ENCODE peak calls at places on chromosomes 13 and 19, in six cellular contexts. Q, U, Z, W, I and K are unnamed samples.
A peak's percentile ranks its signal among the peaks of the same experiment; 100 is the strongest.

GRCh38 chr13:65090191-65090590 is 2139.9 kb downstream of the PCDH9 start:
- DNase-seq in Q (no peak), U (no peak), Z (no peak), W (no peak), I (no peak), K (no peak)

GRCh38 chr13:20037908-20038307 is 79.4 kb downstream of the ZMYM2 start:
- DNase-seq in Q (no peak), U (no peak), Z (no peak), W (no peak), I (no peak), K (no peak)

GRCh38 chr13:93305886-93306285 is 79.3 kb downstream of the GPC6 start:
- DNase-seq in Q (no peak), U (no peak), Z (no peak), W (no peak), I (no peak), K (no peak)

GRCh38 chr13:109668433-109669233 is 117.8 kb downstream of the IRS2 start:
- DNase-seq in Q (no peak), U (no peak), Z (no peak), W (no peak), I (no peak), K (no peak)

GRCh38 chr13:96769874-96770273 is 224.4 kb downstream of the OXGR1 start:
- DNase-seq in Q (no peak), U (no peak), Z (no peak), W (no peak), I (no peak), K (no peak)

GRCh38 chr19:19820774-19821315 is 705 bp downstream of the ZNF506 start:
- DNase-seq in Q (no peak), U (no peak), Z (no peak), W (peak; percentile 3), I (no peak), K (no peak)

GRCh38 chr19:35549174-35549788 is 3.9 kb downstream of the TMEM147 start:
- DNase-seq in Q (peak; percentile 35), U (peak; percentile 34), Z (no peak), W (peak; percentile 11), I (peak; percentile 60), K (no peak)

GRCh38 chr19:49430678-49431329 is 5.6 kb downstream of the GFY start:
- DNase-seq in Q (no peak), U (no peak), Z (peak; percentile 43), W (no peak), I (no peak), K (no peak)

GRCh38 chr13:42048323-42048624 is 174 bp upstream of the DGKH start:
- DNase-seq in Q (no peak), U (no peak), Z (no peak), W (no peak), I (peak; percentile 25), K (no peak)

GRCh38 chr19:35991731-35992450 is 3.1 kb upstream of the SDHAF1 start:
- DNase-seq in Q (no peak), U (no peak), Z (peak; percentile 0), W (no peak), I (no peak), K (no peak)

GRCh38 chr19:39410620-39411005 is 1.9 kb upstream of the PLEKHG2 start:
- DNase-seq in Q (no peak), U (no peak), Z (no peak), W (no peak), I (peak; percentile 53), K (no peak)

GRCh38 chr13:97975280-97975850 is 21.9 kb downstream of the IPO5 start:
- DNase-seq in Q (no peak), U (no peak), Z (no peak), W (no peak), I (no peak), K (no peak)

GRCh38 chr13:39016789-39017188 is 21.1 kb downstream of the PROSER1 start:
- DNase-seq in Q (no peak), U (no peak), Z (no peak), W (no peak), I (no peak), K (no peak)

GRCh38 chr13:21625366-21625765 is 21.4 kb upstream of the MICU2 start:
- DNase-seq in Q (no peak), U (no peak), Z (no peak), W (peak; percentile 18), I (no peak), K (no peak)

GRCh38 chr19:16365300-16365996 is 40.8 kb downstream of the KLF2 start:
- DNase-seq in Q (no peak), U (no peak), Z (peak; percentile 46), W (no peak), I (no peak), K (no peak)

GRCh38 chr19:55549500-55550320 is 4.4 kb upstream of the SBK3 start:
- DNase-seq in Q (no peak), U (no peak), Z (no peak), W (peak; percentile 71), I (no peak), K (no peak)

GRCh38 chr13:23391752-23392151 is 41.8 kb downstream of the SACS start:
- DNase-seq in Q (no peak), U (no peak), Z (no peak), W (no peak), I (no peak), K (no peak)

GRCh38 chr13:76937416-76937815 is 10.9 kb upstream of the ACOD1 start:
- DNase-seq in Q (no peak), U (no peak), Z (no peak), W (peak; percentile 96), I (no peak), K (peak; percentile 60)

GRCh38 chr13:53126803-53127202 is 98.2 kb downstream of the OLFM4 start:
- DNase-seq in Q (peak; percentile 65), U (no peak), Z (no peak), W (no peak), I (peak; percentile 43), K (no peak)

GRCh38 chr19:2189880-2190279 is 26.1 kb downstream of the DOT1L start:
- DNase-seq in Q (no peak), U (no peak), Z (no peak), W (no peak), I (no peak), K (no peak)

DNA sequence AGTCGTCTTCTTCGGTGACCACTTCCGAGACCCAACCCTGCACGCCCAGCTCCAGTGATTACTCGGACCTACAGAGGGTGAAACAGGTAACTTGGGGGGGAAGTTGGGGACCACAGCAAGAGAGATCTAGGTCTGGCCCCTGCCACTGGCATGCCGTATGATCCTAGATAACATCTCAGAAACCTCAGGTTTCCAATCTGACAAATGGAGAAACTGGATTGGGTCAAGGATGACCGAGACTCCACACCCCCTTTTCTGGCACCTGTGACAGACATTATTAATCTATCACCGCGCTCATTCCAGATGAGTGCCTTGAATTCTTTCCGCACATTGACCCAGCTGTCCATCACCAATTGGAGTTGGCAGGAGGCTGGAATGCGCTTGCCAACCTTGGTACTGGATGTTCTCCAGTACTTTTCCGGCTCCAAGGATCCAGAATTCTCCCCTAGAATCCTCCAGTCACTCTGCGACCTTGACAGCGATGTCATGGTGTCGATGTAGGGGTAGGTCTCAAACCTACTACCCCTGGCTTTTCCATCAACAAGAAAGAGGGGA is 17.4 kb downstream of the VASP start:
- DNase-seq in Q (no peak), U (no peak), Z (no peak), W (no peak), I (no peak), K (no peak)
- H3K27ac ChIP-seq in Q (no peak overlapping the region), U (no peak overlapping the region), Z (no peak overlapping the region), W (no peak overlapping the region), I (no peak overlapping the region), K (peak overlapping the region; percentile 36)

GRCh38 chr19:12666305-12667048 is at the start of the genes MAN2B1 and WDR83:
- DNase-seq in Q (peak; percentile 75), U (peak; percentile 69), Z (peak; percentile 93), W (peak; percentile 42), I (peak; percentile 72), K (peak; percentile 68)
- TF ChIP-seq CTCF in Q (no peak), U (no peak), Z (no peak), W (no peak), I (no peak), K (no peak)

GRCh38 chr19:709965-710714 is 1.4 kb downstream of the PALM start:
- DNase-seq in Q (peak; percentile 55), U (no peak), Z (no peak), W (no peak), I (peak; percentile 68), K (peak; percentile 81)
- H3K4me3 ChIP-seq in Q (peak overlapping the region; percentile 48), U (no peak overlapping the region), Z (peak overlapping the region; percentile 47), W (no peak overlapping the region), I (peak overlapping the region; percentile 80), K (peak overlapping the region; percentile 72)

DNA sequence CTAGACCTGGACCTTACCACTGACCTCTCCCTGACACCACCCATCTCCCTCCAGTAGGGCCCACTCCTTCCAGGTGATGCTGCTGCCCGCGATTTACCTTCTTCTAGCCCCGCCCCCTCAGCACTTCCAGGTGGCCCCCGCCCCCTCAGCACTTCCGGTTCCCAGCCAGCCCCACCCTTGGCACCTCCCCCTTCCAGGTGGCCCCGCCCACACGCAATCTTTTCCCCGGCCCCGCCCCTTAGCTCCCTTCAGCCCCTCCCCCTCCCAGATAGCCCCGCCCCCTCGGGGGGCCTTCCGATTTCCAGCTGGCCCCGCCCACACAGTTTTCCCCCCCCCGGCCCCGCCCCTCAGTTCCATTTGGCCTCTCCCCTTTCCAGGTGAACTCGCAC is 565 bp downstream of the LIG1 start:
- DNase-seq in Q (peak; percentile 71), U (peak; percentile 94), Z (peak; percentile 94), W (peak; percentile 49), I (peak; percentile 73), K (peak; percentile 61)
- H3K27ac ChIP-seq in Q (peak overlapping the region; percentile 94), U (peak overlapping the region; percentile 82), Z (peak overlapping the region; percentile 91), W (no peak overlapping the region), I (no peak overlapping the region), K (peak overlapping the region; percentile 98)

DNA sequence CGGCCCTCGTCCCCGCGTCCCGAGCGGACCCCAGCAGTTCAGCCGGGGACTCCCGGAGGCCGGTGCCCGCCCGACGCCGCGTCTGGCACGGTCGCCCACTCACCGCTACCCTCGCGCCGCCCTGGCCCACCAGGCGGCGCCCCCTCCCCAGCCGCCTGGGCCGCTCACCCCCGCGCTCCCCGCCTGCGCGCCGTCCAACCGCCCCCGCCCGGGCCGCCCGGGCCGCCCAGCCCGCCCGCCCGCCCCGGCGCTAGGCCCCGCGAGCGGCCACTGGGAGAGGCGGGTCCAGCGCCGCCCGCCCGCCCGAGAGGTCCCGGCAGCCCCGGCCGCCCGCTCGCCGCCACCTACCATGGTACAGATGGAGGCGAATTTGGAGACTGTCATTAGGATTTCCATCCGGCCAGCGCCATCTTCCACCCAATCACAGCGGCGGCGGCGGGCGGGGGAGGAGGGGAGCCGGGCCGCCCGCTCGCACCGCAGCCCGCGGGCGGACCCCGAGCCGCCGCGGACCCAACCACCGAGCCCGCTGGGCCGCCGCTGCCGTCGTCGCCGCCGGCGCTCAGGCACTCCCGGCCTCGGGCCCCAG is at the start of gene USP12:
- DNase-seq in Q (no peak), U (no peak), Z (no peak), W (no peak), I (no peak), K (no peak)
- TF ChIP-seq CTCF in Q (peak; percentile 17), U (no peak), Z (no peak), W (peak; percentile 7), I (no peak), K (no peak)

GRCh38 chr13:73325351-73326214 is 266.8 kb downstream of the KLF5 start:
- DNase-seq in Q (no peak), U (no peak), Z (no peak), W (no peak), I (no peak), K (no peak)
- H3K4me3 ChIP-seq in Q (no peak overlapping the region), U (no peak overlapping the region), Z (peak overlapping the region; percentile 2), W (no peak overlapping the region), I (no peak overlapping the region), K (no peak overlapping the region)